ENCODE peak calls at places on chromosomes 1 and 21, in eight cellular contexts. G is breast epithelium; J is body of pancreas; A is CD8-positive, alpha-beta T cell; X is CD4-positive, alpha-beta memory T cell; U is A549; Q is caudate nucleus; Y is CD8-positive, alpha-beta memory T cell. E is an unnamed sample.

GRCh38 chr21:36166705-36167104 is 10.1 kb downstream of the DOP1B start:
- DNase-seq in G (no peak), J (no peak), A (no peak), X (no peak), U (no peak), Q (no peak), Y (no peak), E (no peak)

GRCh38 chr21:32240708-32241433 is 38.0 kb downstream of the MIS18A start:
- DNase-seq in G (no peak), J (no peak), A (no peak), X (no peak), U (no peak), Q (no peak), Y (no peak), E (no peak)

GRCh38 chr1:221228594-221228993 is 349.4 kb downstream of the HLX start:
- DNase-seq in G (no peak), J (no peak), A (no peak), X (no peak), U (no peak), Q (no peak), Y (no peak), E (no peak)

GRCh38 chr1:29744684-29745490 is 508.6 kb downstream of the PTPRU start:
- DNase-seq in G (no peak), J (no peak), A (no peak), X (no peak), U (no peak), Q (no peak), Y (no peak), E (no peak)

GRCh38 chr1:91749690-91750335 is 136.1 kb downstream of the TGFBR3 start:
- DNase-seq in G (no peak), J (no peak), A (no peak), X (no peak), U (no peak), Q (no peak), Y (no peak), E (no peak)

GRCh38 chr1:117665523-117666274 is 59.9 kb downstream of the TENT5C start:
- DNase-seq in G (no peak), J (no peak), A (no peak), X (no peak), U (no peak), Q (no peak), Y (no peak), E (peak)

GRCh38 chr1:84855947-84856660 is 36.9 kb downstream of the LPAR3 start:
- DNase-seq in G (no peak), J (no peak), A (no peak), X (no peak), U (no peak), Q (no peak), Y (no peak), E (no peak)

GRCh38 chr1:6065093-6065878 is 19.6 kb downstream of the KCNAB2 start:
- DNase-seq in G (no peak), J (no peak), A (no peak), X (no peak), U (no peak), Q (no peak), Y (no peak), E (no peak)

GRCh38 chr1:180781718-180782117 is 131.0 kb upstream of the KIAA1614 start:
- DNase-seq in G (no peak), J (no peak), A (no peak), X (no peak), U (no peak), Q (no peak), Y (no peak), E (no peak)

GRCh38 chr1:153356392-153357075 is 1.1 kb upstream of the S100A9 start:
- DNase-seq in G (peak), J (no peak), A (no peak), X (no peak), U (no peak), Q (no peak), Y (no peak), E (no peak)

GRCh38 chr1:31064685-31065309 is 720 bp downstream of the PUM1 start:
- DNase-seq in G (no peak), J (no peak), A (no peak), X (no peak), U (no peak), Q (peak), Y (peak), E (no peak)

GRCh38 chr1:159935305-159935704 is 10.0 kb upstream of the TAGLN2 start:
- DNase-seq in G (no peak), J (no peak), A (no peak), X (no peak), U (no peak), Q (no peak), Y (no peak), E (no peak)

GRCh38 chr1:218986816-218987215 is 186.9 kb upstream of the LYPLAL1 start:
- DNase-seq in G (no peak), J (no peak), A (no peak), X (no peak), U (no peak), Q (no peak), Y (no peak), E (no peak)

GRCh38 chr1:218990019-218990418 is 183.7 kb upstream of the LYPLAL1 start:
- DNase-seq in G (no peak), J (no peak), A (no peak), X (no peak), U (no peak), Q (no peak), Y (no peak), E (no peak)

GRCh38 chr1:218994615-218995014 is 179.1 kb upstream of the LYPLAL1 start:
- DNase-seq in G (no peak), J (no peak), A (no peak), X (no peak), U (no peak), Q (no peak), Y (no peak), E (no peak)

GRCh38 chr1:218996362-218996761 is 177.3 kb upstream of the LYPLAL1 start:
- DNase-seq in G (no peak), J (no peak), A (no peak), X (no peak), U (no peak), Q (no peak), Y (no peak), E (no peak)

GRCh38 chr1:218991089-218991488 is 182.6 kb upstream of the LYPLAL1 start:
- DNase-seq in G (no peak), J (no peak), A (no peak), X (no peak), U (no peak), Q (no peak), Y (no peak), E (no peak)
- H3K27ac ChIP-seq in G (no peak), J (no peak), A (no peak), X (no peak), U (no peak), Q (no peak), Y (no peak), E (no peak)

DNA sequence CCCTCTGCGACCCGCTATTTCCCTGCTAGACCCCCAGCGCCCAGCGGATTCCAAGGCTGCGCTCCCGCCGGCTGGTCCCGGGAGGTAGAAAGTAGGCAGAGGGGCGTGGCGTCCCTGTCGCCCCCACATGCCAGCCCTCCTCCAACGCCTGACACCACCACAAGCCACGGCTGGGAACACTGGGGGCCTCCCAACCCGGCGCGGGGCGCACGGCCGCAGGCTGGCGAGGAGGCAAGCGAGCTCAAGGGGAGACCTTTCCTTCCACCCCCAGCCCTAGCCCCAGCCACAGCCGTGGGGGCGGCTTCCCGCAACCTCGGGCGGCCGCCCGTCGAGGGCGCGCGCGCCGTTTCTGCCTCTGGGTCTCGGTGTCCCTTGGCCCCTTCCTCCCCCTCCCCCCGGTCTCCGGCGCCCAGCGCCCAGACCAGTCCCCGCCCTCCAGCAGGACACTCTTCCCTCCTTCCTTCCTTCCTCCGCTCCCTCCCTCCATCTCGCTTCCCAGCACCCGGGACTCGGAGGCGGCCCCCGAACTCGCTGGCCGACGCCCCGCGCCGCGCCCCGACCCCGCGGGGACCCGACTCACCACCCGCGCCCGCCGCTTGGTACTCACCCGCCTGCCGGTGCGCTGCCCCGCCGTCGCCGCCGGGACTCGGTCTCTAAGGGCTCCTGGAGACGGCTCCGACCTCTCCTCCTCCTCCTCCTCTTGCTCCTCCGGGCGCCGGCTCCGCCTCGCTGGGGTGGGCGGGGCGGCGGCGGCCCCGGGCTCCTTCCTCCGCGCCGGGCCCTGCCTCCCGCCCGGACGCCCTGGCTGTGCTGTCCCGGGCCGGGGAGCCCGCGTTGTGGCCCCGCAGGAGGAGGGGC is at the start of gene GNG12:
- DNase-seq in G (peak), J (peak), A (no peak), X (no peak), U (peak), Q (peak), Y (no peak), E (peak)
- H3K27ac ChIP-seq in G (peak), J (peak), A (no peak), X (no peak), U (peak), Q (no peak), Y (no peak), E (no peak)

DNA sequence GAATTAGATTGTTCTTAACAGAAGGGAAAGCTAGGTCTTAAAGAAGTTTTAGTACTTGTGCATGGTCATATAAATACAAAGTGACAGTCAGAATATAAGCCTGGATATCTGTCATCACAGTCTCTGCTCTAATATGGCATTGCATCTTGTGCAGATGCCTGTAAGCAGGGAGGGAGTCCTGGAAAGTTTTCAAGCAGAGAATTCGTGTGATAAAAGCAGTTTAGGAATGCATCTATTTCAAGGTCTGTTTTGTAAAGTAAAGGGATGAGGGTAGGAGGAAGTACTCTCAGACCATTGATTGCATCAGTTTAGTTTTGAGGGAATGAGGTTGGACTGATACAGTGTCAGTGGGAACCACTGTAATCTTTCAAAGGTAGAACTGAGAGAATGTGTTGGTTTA is 30.6 kb downstream of the IARS2 start:
- DNase-seq in G (no peak), J (no peak), A (no peak), X (no peak), U (no peak), Q (no peak), Y (no peak), E (no peak)
- H3K27ac ChIP-seq in G (no peak), J (no peak), A (no peak), X (no peak), U (no peak), Q (no peak), Y (no peak), E (no peak)

GRCh38 chr21:34882719-34883131 is 166.4 kb downstream of the RUNX1 start:
- DNase-seq in G (no peak), J (no peak), A (no peak), X (no peak), U (no peak), Q (no peak), Y (no peak), E (no peak)
- H3K27ac ChIP-seq in G (peak), J (no peak), A (no peak), X (no peak), U (peak), Q (no peak), Y (peak), E (peak)

GRCh38 chr1:108829498-108829916 is 27.4 kb downstream of the AKNAD1 start:
- DNase-seq in G (no peak), J (no peak), A (no peak), X (no peak), U (no peak), Q (no peak), Y (no peak), E (no peak)

GRCh38 chr1:108832929-108833328 is 24.0 kb downstream of the AKNAD1 start:
- DNase-seq in G (no peak), J (no peak), A (no peak), X (no peak), U (no peak), Q (no peak), Y (no peak), E (no peak)

GRCh38 chr1:108828074-108828961 is 28.6 kb downstream of the AKNAD1 start:
- DNase-seq in G (peak), J (peak), A (peak), X (peak), U (peak), Q (peak), Y (peak), E (peak)

GRCh38 chr1:108831225-108831624 is 25.7 kb downstream of the AKNAD1 start:
- DNase-seq in G (no peak), J (no peak), A (no peak), X (no peak), U (peak), Q (no peak), Y (no peak), E (peak)

GRCh38 chr1:108830119-108831008 is 26.5 kb downstream of the AKNAD1 start:
- DNase-seq in G (peak), J (peak), A (no peak), X (no peak), U (peak), Q (peak), Y (no peak), E (no peak)
- H3K27ac ChIP-seq in G (peak), J (no peak), A (no peak), X (no peak), U (peak), Q (peak), Y (no peak), E (no peak)

DNA sequence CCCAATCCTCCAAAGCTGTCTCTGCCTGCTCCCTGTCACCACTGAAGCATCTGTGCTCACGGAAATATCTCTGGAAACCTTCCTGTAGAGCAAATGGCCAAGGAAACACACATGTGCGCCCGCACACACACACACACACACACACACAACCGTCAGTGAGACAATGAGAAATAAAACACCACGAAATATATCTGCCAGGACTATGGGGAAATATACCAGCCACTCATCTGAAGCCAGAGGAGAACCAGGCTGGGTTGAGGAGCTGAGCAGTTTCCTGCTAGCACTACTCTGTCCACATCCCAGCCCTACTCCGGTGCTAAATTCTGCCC is 25.1 kb upstream of the PLXNA2 start:
- DNase-seq in G (no peak), J (no peak), A (no peak), X (no peak), U (no peak), Q (no peak), Y (no peak), E (no peak)
- H3K27ac ChIP-seq in G (no peak), J (no peak), A (no peak), X (no peak), U (no peak), Q (no peak), Y (no peak), E (no peak)

DNA sequence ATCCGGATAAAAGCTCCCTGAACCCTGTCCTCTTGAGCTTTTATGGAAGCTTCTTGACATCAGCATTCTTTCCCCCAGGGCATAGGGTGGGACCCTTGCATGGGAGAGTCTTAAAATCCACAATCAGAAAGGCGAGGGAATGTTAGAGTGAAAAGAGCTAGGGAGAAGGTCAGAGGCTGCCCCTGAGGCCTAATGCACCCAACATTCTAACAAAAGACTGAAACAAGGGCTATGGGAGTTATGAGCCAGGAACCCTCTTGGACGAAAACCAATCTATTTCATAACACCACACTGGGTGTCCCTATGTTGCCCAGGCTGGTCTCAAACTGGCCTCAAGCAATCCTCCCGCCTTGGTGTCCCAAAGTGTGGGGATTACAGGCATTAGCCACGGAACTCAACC is 36.7 kb downstream of the NEK2 start:
- DNase-seq in G (no peak), J (no peak), A (no peak), X (no peak), U (peak), Q (no peak), Y (no peak), E (no peak)
- H3K27ac ChIP-seq in G (no peak), J (no peak), A (no peak), X (no peak), U (peak), Q (no peak), Y (no peak), E (no peak)

GRCh38 chr1:210233216-210233494 is 559 bp downstream of the SERTAD4 start:
- DNase-seq in G (no peak), J (peak), A (no peak), X (no peak), U (no peak), Q (no peak), Y (no peak), E (no peak)

GRCh38 chr1:210233495-210234253 is 1.1 kb downstream of the SERTAD4 start:
- DNase-seq in G (peak), J (peak), A (no peak), X (no peak), U (peak), Q (peak), Y (no peak), E (no peak)

GRCh38 chr1:210232524-210233215 is at the start of gene SERTAD4:
- DNase-seq in G (peak), J (peak), A (no peak), X (no peak), U (no peak), Q (peak), Y (no peak), E (no peak)

GRCh38 chr1:210230149-210230695 is 2.4 kb upstream of the SERTAD4 start:
- DNase-seq in G (no peak), J (no peak), A (no peak), X (no peak), U (no peak), Q (no peak), Y (no peak), E (no peak)

GRCh38 chr1:210231846-210232523 is 611 bp upstream of the SERTAD4 start:
- DNase-seq in G (peak), J (no peak), A (no peak), X (no peak), U (no peak), Q (no peak), Y (no peak), E (no peak)
- H3K27ac ChIP-seq in G (peak), J (no peak), A (no peak), X (no peak), U (peak), Q (peak), Y (no peak), E (no peak)

GRCh38 chr1:184971522-184972265 is 2.6 kb downstream of the NIBAN1 start:
- DNase-seq in G (no peak), J (no peak), A (no peak), X (no peak), U (no peak), Q (no peak), Y (no peak), E (no peak)
- H3K27ac ChIP-seq in G (peak), J (peak), A (no peak), X (peak), U (no peak), Q (no peak), Y (no peak), E (peak)

GRCh38 chr21:44880762-44881585 is 7.5 kb upstream of the PTTG1IP start:
- DNase-seq in G (no peak), J (no peak), A (no peak), X (no peak), U (no peak), Q (no peak), Y (no peak), E (peak)
- H3K27ac ChIP-seq in G (no peak), J (no peak), A (no peak), X (peak), U (peak), Q (peak), Y (no peak), E (no peak)